ENCODE peak calls at places on chromosome X, in five cellular contexts. One of them, this sample, is unnamed.

GRCh38 chrX:118350715-118351114 is 4.8 kb downstream of the WDR44 start:
- DNase-seq in neuronal stem cell: no peak
- DNase-seq in mesenchymal stem cell: no peak
- DNase-seq in IMR-90: no peak
- DNase-seq in H9: no peak
- DNase-seq in this sample: no peak

GRCh38 chrX:39915596-39915995 is 182.2 kb downstream of the BCOR start:
- DNase-seq in IMR-90: no peak
- DNase-seq in mesenchymal stem cell: no peak
- DNase-seq in neuronal stem cell: no peak
- DNase-seq in H9: no peak
- DNase-seq in this sample: no peak

GRCh38 chrX:109830704-109831206 is 97.7 kb upstream of the ACSL4 start:
- DNase-seq in neuronal stem cell: no peak
- DNase-seq in mesenchymal stem cell: peak; percentile 81
- DNase-seq in IMR-90: peak; percentile 75
- DNase-seq in H9: no peak
- DNase-seq in this sample: no peak

GRCh38 chrX:153626025-153626633 is 20.9 kb upstream of the DUSP9 start:
- DNase-seq in H9: no peak
- DNase-seq in mesenchymal stem cell: no peak
- DNase-seq in neuronal stem cell: no peak
- DNase-seq in IMR-90: no peak
- DNase-seq in this sample: no peak

GRCh38 chrX:34112459-34112858 is 19.7 kb downstream of the FAM47A start:
- DNase-seq in neuronal stem cell: no peak
- DNase-seq in IMR-90: no peak
- DNase-seq in mesenchymal stem cell: no peak
- DNase-seq in H9: no peak
- DNase-seq in this sample: no peak

GRCh38 chrX:6856471-6856870 is 291.0 kb upstream of the STS start:
- DNase-seq in neuronal stem cell: no peak
- DNase-seq in IMR-90: no peak
- DNase-seq in mesenchymal stem cell: no peak
- DNase-seq in H9: no peak
- DNase-seq in this sample: no peak

GRCh38 chrX:20320461-20321159 is 53.9 kb upstream of the RPS6KA3 start:
- DNase-seq in IMR-90: no peak
- DNase-seq in H9: no peak
- DNase-seq in neuronal stem cell: no peak
- DNase-seq in mesenchymal stem cell: no peak
- DNase-seq in this sample: no peak

GRCh38 chrX:38275615-38276014 is 51.7 kb downstream of the RPGR start:
- DNase-seq in mesenchymal stem cell: peak; percentile 82
- DNase-seq in IMR-90: peak; percentile 93
- DNase-seq in H9: no peak
- DNase-seq in neuronal stem cell: no peak
- DNase-seq in this sample: no peak

GRCh38 chrX:67607436-67607835 is 63.6 kb downstream of the AR start:
- DNase-seq in neuronal stem cell: no peak
- DNase-seq in IMR-90: peak; percentile 44
- DNase-seq in H9: no peak
- DNase-seq in mesenchymal stem cell: peak; percentile 26
- DNase-seq in this sample: no peak

GRCh38 chrX:39787999-39788398 is 309.8 kb downstream of the BCOR start:
- DNase-seq in H9: no peak
- DNase-seq in mesenchymal stem cell: no peak
- DNase-seq in IMR-90: no peak
- DNase-seq in neuronal stem cell: no peak
- DNase-seq in this sample: no peak

GRCh38 chrX:155028749-155029360 is 2.2 kb downstream of the FUNDC2 start:
- DNase-seq in IMR-90: peak; percentile 39
- DNase-seq in neuronal stem cell: no peak
- DNase-seq in H9: no peak
- DNase-seq in mesenchymal stem cell: peak; percentile 73
- DNase-seq in this sample: peak; percentile 17

GRCh38 chrX:151359931-151360871 is 36.8 kb upstream of the VMA21 start:
- DNase-seq in H9: peak; percentile 64
- DNase-seq in mesenchymal stem cell: peak; percentile 3
- DNase-seq in IMR-90: no peak
- DNase-seq in neuronal stem cell: peak; percentile 43
- DNase-seq in this sample: peak; percentile 54

GRCh38 chrX:97000682-97001393 is 117.1 kb downstream of the RPA4 start:
- DNase-seq in H9: no peak
- DNase-seq in mesenchymal stem cell: no peak
- DNase-seq in IMR-90: no peak
- DNase-seq in neuronal stem cell: no peak
- DNase-seq in this sample: no peak

GRCh38 chrX:123481908-123482873 is 250.7 kb downstream of the THOC2 start:
- DNase-seq in H9: no peak
- DNase-seq in IMR-90: peak; percentile 27
- DNase-seq in mesenchymal stem cell: no peak
- DNase-seq in neuronal stem cell: peak; percentile 21
- DNase-seq in this sample: peak; percentile 16

GRCh38 chrX:108131471-108131870 is 39.9 kb downstream of the ATG4A start:
- DNase-seq in mesenchymal stem cell: no peak
- DNase-seq in neuronal stem cell: no peak
- DNase-seq in IMR-90: peak; percentile 42
- DNase-seq in H9: no peak
- DNase-seq in this sample: peak; percentile 11

GRCh38 chrX:150361777-150362351 is 1.3 kb upstream of the MAMLD1 start:
- DNase-seq in mesenchymal stem cell: peak; percentile 25
- DNase-seq in IMR-90: peak; percentile 29
- DNase-seq in neuronal stem cell: no peak
- DNase-seq in H9: peak; percentile 38
- DNase-seq in this sample: peak; percentile 1

GRCh38 chrX:115234220-115234557 is 293 bp upstream of the LRCH2 start:
- DNase-seq in IMR-90: no peak
- DNase-seq in mesenchymal stem cell: peak; percentile 65
- DNase-seq in neuronal stem cell: no peak
- DNase-seq in H9: no peak
- DNase-seq in this sample: no peak

GRCh38 chrX:15471016-15471415 is 22.1 kb downstream of the PIR start:
- DNase-seq in IMR-90: peak; percentile 65
- DNase-seq in neuronal stem cell: no peak
- DNase-seq in mesenchymal stem cell: peak; percentile 79
- DNase-seq in H9: peak; percentile 72
- DNase-seq in this sample: peak; percentile 66

GRCh38 chrX:8971116-8971515 is 62.8 kb downstream of the FAM9B start:
- DNase-seq in neuronal stem cell: no peak
- DNase-seq in H9: no peak
- DNase-seq in IMR-90: peak; percentile 67
- DNase-seq in mesenchymal stem cell: peak; percentile 62
- DNase-seq in this sample: peak; percentile 68

GRCh38 chrX:152405561-152405960 is 45.6 kb downstream of the GABRA3 start:
- DNase-seq in mesenchymal stem cell: no peak
- DNase-seq in H9: peak; percentile 23
- DNase-seq in neuronal stem cell: no peak
- DNase-seq in IMR-90: no peak
- DNase-seq in this sample: peak; percentile 61

GRCh38 chrX:99095965-99096364 is 1314.1 kb downstream of the PCDH19 start:
- DNase-seq in neuronal stem cell: no peak
- DNase-seq in mesenchymal stem cell: no peak
- DNase-seq in H9: peak; percentile 48
- DNase-seq in IMR-90: no peak
- DNase-seq in this sample: no peak

GRCh38 chrX:45006002-45006800 is 133.2 kb downstream of the KDM6A start:
- DNase-seq in IMR-90: peak; percentile 29
- DNase-seq in H9: peak; percentile 49
- DNase-seq in neuronal stem cell: no peak
- DNase-seq in mesenchymal stem cell: no peak
- DNase-seq in this sample: peak; percentile 70

GRCh38 chrX:30777575-30777974 is 111.5 kb downstream of the TAB3 start:
- DNase-seq in IMR-90: no peak
- DNase-seq in neuronal stem cell: no peak
- DNase-seq in H9: no peak
- DNase-seq in mesenchymal stem cell: no peak
- DNase-seq in this sample: no peak

GRCh38 chrX:53997751-53998150 is 46.5 kb downstream of the PHF8 start:
- DNase-seq in mesenchymal stem cell: no peak
- DNase-seq in neuronal stem cell: no peak
- DNase-seq in IMR-90: no peak
- DNase-seq in H9: no peak
- DNase-seq in this sample: no peak

GRCh38 chrX:114611018-114611619 is 27.2 kb downstream of the HTR2C start:
- DNase-seq in IMR-90: peak; percentile 35
- DNase-seq in neuronal stem cell: peak; percentile 8
- DNase-seq in mesenchymal stem cell: peak; percentile 42
- DNase-seq in H9: no peak
- DNase-seq in this sample: peak; percentile 30

GRCh38 chrX:41097326-41097725 is 12.1 kb downstream of the USP9X start:
- DNase-seq in IMR-90: no peak
- DNase-seq in mesenchymal stem cell: no peak
- DNase-seq in H9: no peak
- DNase-seq in neuronal stem cell: no peak
- DNase-seq in this sample: no peak

GRCh38 chrX:48958635-48959094 is 1.3 kb upstream of the OTUD5 start:
- DNase-seq in mesenchymal stem cell: peak; percentile 79
- DNase-seq in neuronal stem cell: no peak
- DNase-seq in IMR-90: peak; percentile 66
- DNase-seq in H9: no peak
- DNase-seq in this sample: no peak

GRCh38 chrX:109374276-109374960 is 107.5 kb downstream of the GUCY2F start:
- DNase-seq in IMR-90: no peak
- DNase-seq in neuronal stem cell: no peak
- DNase-seq in mesenchymal stem cell: no peak
- DNase-seq in H9: peak; percentile 34
- DNase-seq in this sample: peak; percentile 21

GRCh38 chrX:132853040-132853439 is 105.4 kb downstream of the HS6ST2 start:
- DNase-seq in IMR-90: no peak
- DNase-seq in mesenchymal stem cell: peak; percentile 58
- DNase-seq in H9: no peak
- DNase-seq in neuronal stem cell: no peak
- DNase-seq in this sample: no peak

GRCh38 chrX:15786930-15787329 is 3.4 kb upstream of the ZRSR2 start:
- DNase-seq in H9: no peak
- DNase-seq in IMR-90: no peak
- DNase-seq in mesenchymal stem cell: no peak
- DNase-seq in neuronal stem cell: no peak
- DNase-seq in this sample: no peak

GRCh38 chrX:72107320-72107719 is 24.4 kb downstream of the RTL5 start:
- DNase-seq in IMR-90: peak; percentile 41
- DNase-seq in neuronal stem cell: no peak
- DNase-seq in mesenchymal stem cell: peak; percentile 56
- DNase-seq in H9: peak; percentile 20
- DNase-seq in this sample: peak; percentile 78

GRCh38 chrX:131827935-131828334 is 195.2 kb upstream of the STK26 start:
- DNase-seq in neuronal stem cell: peak; percentile 42
- DNase-seq in mesenchymal stem cell: peak; percentile 41
- DNase-seq in IMR-90: no peak
- DNase-seq in H9: peak; percentile 53
- DNase-seq in this sample: peak; percentile 82

GRCh38 chrX:2708016-2708415 is 16.9 kb downstream of the CD99 start:
- DNase-seq in H9: no peak
- DNase-seq in mesenchymal stem cell: peak; percentile 46
- DNase-seq in neuronal stem cell: no peak
- DNase-seq in IMR-90: no peak
- DNase-seq in this sample: no peak

GRCh38 chrX:3244203-3244743 is 102.2 kb downstream of the MXRA5 start:
- DNase-seq in mesenchymal stem cell: peak; percentile 86
- DNase-seq in neuronal stem cell: no peak
- DNase-seq in H9: no peak
- DNase-seq in IMR-90: peak; percentile 91
- DNase-seq in this sample: no peak

GRCh38 chrX:47573334-47574095 is 8.7 kb upstream of the TIMP1 start:
- DNase-seq in mesenchymal stem cell: peak; percentile 43
- DNase-seq in neuronal stem cell: peak; percentile 54
- DNase-seq in IMR-90: peak; percentile 73
- DNase-seq in H9: peak; percentile 87
- DNase-seq in this sample: peak; percentile 93

GRCh38 chrX:47574609-47575325 is 7.5 kb upstream of the TIMP1 start:
- DNase-seq in H9: no peak
- DNase-seq in mesenchymal stem cell: peak; percentile 48
- DNase-seq in neuronal stem cell: no peak
- DNase-seq in IMR-90: no peak
- DNase-seq in this sample: peak; percentile 64

GRCh38 chrX:47576021-47576898 is 6.0 kb upstream of the TIMP1 start:
- DNase-seq in neuronal stem cell: no peak
- DNase-seq in mesenchymal stem cell: no peak
- DNase-seq in H9: no peak
- DNase-seq in IMR-90: no peak
- DNase-seq in this sample: no peak

GRCh38 chrX:47572773-47573333 is 9.4 kb upstream of the TIMP1 start:
- DNase-seq in H9: peak; percentile 53
- DNase-seq in neuronal stem cell: no peak
- DNase-seq in mesenchymal stem cell: no peak
- DNase-seq in IMR-90: no peak
- DNase-seq in this sample: no peak

GRCh38 chrX:47574096-47574553 is 8.1 kb upstream of the TIMP1 start:
- DNase-seq in IMR-90: no peak
- DNase-seq in neuronal stem cell: no peak
- DNase-seq in H9: no peak
- DNase-seq in mesenchymal stem cell: peak; percentile 41
- DNase-seq in this sample: no peak
- H2BK15ac ChIP-seq in IMR-90: no peak overlapping the region
- H2BK15ac ChIP-seq in neuronal stem cell: no peak overlapping the region
- H2BK15ac ChIP-seq in H9: no peak overlapping the region
- H2BK15ac ChIP-seq in mesenchymal stem cell: peak overlapping the region; percentile 98
- H2BK15ac ChIP-seq in this sample: no peak overlapping the region

GRCh38 chrX:17187301-17187836 is 187.6 kb upstream of the NHS start:
- DNase-seq in H9: no peak
- DNase-seq in mesenchymal stem cell: no peak
- DNase-seq in IMR-90: no peak
- DNase-seq in neuronal stem cell: no peak
- DNase-seq in this sample: no peak
- H2BK5ac ChIP-seq in H9: no peak overlapping the region
- H2BK5ac ChIP-seq in mesenchymal stem cell: no peak overlapping the region
- H2BK5ac ChIP-seq in IMR-90: no peak overlapping the region
- H2BK5ac ChIP-seq in neuronal stem cell: no peak overlapping the region
- H2BK5ac ChIP-seq in this sample: no peak overlapping the region

DNA sequence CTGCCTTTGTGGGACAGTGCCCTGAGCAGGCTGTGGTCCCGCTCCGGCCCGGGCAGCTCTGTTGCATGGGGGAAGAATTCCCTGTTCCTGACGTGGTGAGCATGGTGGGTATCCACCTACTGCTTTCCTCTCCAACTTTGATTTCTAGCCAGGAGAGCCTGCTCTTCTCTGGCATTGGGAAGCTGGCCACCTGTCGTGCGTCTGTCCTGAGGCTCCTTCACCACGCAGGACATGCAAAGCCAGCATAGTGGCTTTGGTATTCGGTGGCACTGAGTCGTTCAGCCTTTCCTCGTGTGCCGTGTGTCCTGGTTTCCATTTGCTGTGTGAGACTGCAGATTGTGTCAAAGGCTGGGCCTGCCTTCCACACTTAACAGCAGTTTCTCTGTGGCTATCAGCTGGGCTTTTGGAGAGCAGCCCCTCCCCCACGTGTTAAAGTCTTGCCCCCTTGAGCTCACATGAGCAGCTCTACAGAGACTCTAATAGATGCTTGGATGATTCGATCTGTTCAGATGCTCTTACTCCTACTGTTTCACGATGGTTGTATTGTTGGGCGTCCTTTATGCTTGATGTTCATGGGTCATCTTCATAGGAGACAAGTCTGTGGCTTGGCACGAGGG is 46.4 kb upstream of the CLCN4 start:
- DNase-seq in mesenchymal stem cell: no peak
- DNase-seq in neuronal stem cell: no peak
- DNase-seq in H9: no peak
- DNase-seq in IMR-90: no peak
- DNase-seq in this sample: no peak
- H3K9ac ChIP-seq in mesenchymal stem cell: no peak overlapping the region
- H3K9ac ChIP-seq in neuronal stem cell: no peak overlapping the region
- H3K9ac ChIP-seq in H9: no peak overlapping the region
- H3K9ac ChIP-seq in IMR-90: no peak overlapping the region
- H3K9ac ChIP-seq in this sample: no peak overlapping the region

GRCh38 chrX:276588-277171 is 4.5 kb upstream of the PLCXD1 start:
- DNase-seq in neuronal stem cell: no peak
- DNase-seq in mesenchymal stem cell: peak; percentile 80
- DNase-seq in H9: no peak
- DNase-seq in IMR-90: peak; percentile 76
- DNase-seq in this sample: no peak
- H2BK15ac ChIP-seq in neuronal stem cell: peak overlapping the region; percentile 100
- H2BK15ac ChIP-seq in mesenchymal stem cell: peak overlapping the region; percentile 92
- H2BK15ac ChIP-seq in H9: no peak overlapping the region
- H2BK15ac ChIP-seq in IMR-90: no peak overlapping the region
- H2BK15ac ChIP-seq in this sample: no peak overlapping the region